ENCODE peak calls at places on chromosome 15, in four cellular contexts. T is tibial artery, R is transverse colon, C is mucosa of gallbladder. V is an unnamed sample.

GRCh38 chr15:85423256-85423655 is 42.9 kb downstream of the AKAP13 start:
- DNase-seq in T (no peak), R (no peak), C (no peak), V (no peak)

GRCh38 chr15:71581406-71581930 is 228.9 kb upstream of the NR2E3 start:
- DNase-seq in T (no peak), R (no peak), C (no peak), V (no peak)

GRCh38 chr15:36601497-36601932 is 22.1 kb downstream of the CDIN1 start:
- DNase-seq in T (peak), R (peak), C (peak), V (peak)

GRCh38 chr15:28004143-28005003 is 94.7 kb downstream of the OCA2 start:
- DNase-seq in T (no peak), R (no peak), C (no peak), V (no peak)

GRCh38 chr15:77907824-77908751 is 169.4 kb downstream of the TBC1D2B start:
- DNase-seq in T (no peak), R (peak), C (peak), V (no peak)

GRCh38 chr15:34760909-34761308 is 6.1 kb upstream of the GJD2 start:
- DNase-seq in T (no peak), R (no peak), C (no peak), V (no peak)

GRCh38 chr15:25059698-25060471 is 105.1 kb downstream of the SNRPN start:
- DNase-seq in T (peak), R (no peak), C (no peak), V (no peak)

GRCh38 chr15:68386587-68387287 is 45.2 kb downstream of the ITGA11 start:
- DNase-seq in T (peak), R (no peak), C (peak), V (no peak)

GRCh38 chr15:85943825-85944224 is 135.8 kb upstream of the AGBL1 start:
- DNase-seq in T (no peak), R (no peak), C (no peak), V (no peak)

GRCh38 chr15:99423186-99424130 is 142.3 kb upstream of the MEF2A start:
- DNase-seq in T (peak), R (no peak), C (no peak), V (no peak)

GRCh38 chr15:70470556-70471191 is 292.7 kb downstream of the UACA start:
- DNase-seq in T (no peak), R (no peak), C (no peak), V (no peak)

GRCh38 chr15:64070965-64071851 is 22.4 kb downstream of the CIAO2A start:
- DNase-seq in T (peak), R (peak), C (peak), V (peak)

GRCh38 chr15:77714023-77714422 is 81.3 kb upstream of the LINGO1 start:
- DNase-seq in T (no peak), R (no peak), C (no peak), V (no peak)

GRCh38 chr15:31471731-31472430 is 145.2 kb downstream of the KLF13 start:
- DNase-seq in T (peak), R (no peak), C (no peak), V (peak)

GRCh38 chr15:90291679-90292356 is 26.3 kb downstream of the NGRN start:
- DNase-seq in T (no peak), R (peak), C (no peak), V (no peak)

GRCh38 chr15:23467110-23467600 is 20.1 kb upstream of the GOLGA6L2 start:
- DNase-seq in T (no peak), R (no peak), C (no peak), V (peak)

GRCh38 chr15:44035781-44036699 is 159.0 kb downstream of the FRMD5 start:
- DNase-seq in T (no peak), R (no peak), C (no peak), V (no peak)

GRCh38 chr15:75348563-75349350 is 1.9 kb downstream of the NEIL1 start:
- DNase-seq in T (no peak), R (peak), C (no peak), V (no peak)